ENCODE peak calls at places on chromosomes 13 and 19, in seven cellular contexts. One of them, this sample, is unnamed. For H3K4me1, the result is how much of the 10 kb centered on the place peaks cover.

GRCh38 chr19:56189785-56190184 is 7.8 kb downstream of the ZSCAN5B start:
- DNase-seq in H1: no peak
- DNase-seq in neuronal stem cell: no peak
- DNase-seq in H9: no peak
- DNase-seq in mesendoderm: peak
- DNase-seq in IMR-90: no peak
- DNase-seq in trophoblast cell: no peak
- DNase-seq in this sample: no peak

GRCh38 chr19:42394751-42395150 is 4.7 kb upstream of the CNFN start:
- DNase-seq in H1: no peak
- DNase-seq in neuronal stem cell: no peak
- DNase-seq in H9: no peak
- DNase-seq in mesendoderm: peak
- DNase-seq in IMR-90: peak
- DNase-seq in trophoblast cell: peak
- DNase-seq in this sample: peak

GRCh38 chr19:14363203-14364097 is 17.8 kb upstream of the ADGRE5 start:
- DNase-seq in H1: peak
- DNase-seq in neuronal stem cell: peak
- DNase-seq in H9: peak
- DNase-seq in mesendoderm: peak
- DNase-seq in IMR-90: peak
- DNase-seq in trophoblast cell: no peak
- DNase-seq in this sample: peak

GRCh38 chr13:31441804-31442487 is 242.2 kb downstream of the B3GLCT start:
- DNase-seq in H1: no peak
- DNase-seq in neuronal stem cell: no peak
- DNase-seq in H9: no peak
- DNase-seq in mesendoderm: no peak
- DNase-seq in IMR-90: no peak
- DNase-seq in trophoblast cell: no peak
- DNase-seq in this sample: no peak

GRCh38 chr13:111912453-111912866 is 154.5 kb upstream of the SOX1 start:
- DNase-seq in H1: peak
- DNase-seq in neuronal stem cell: no peak
- DNase-seq in H9: peak
- DNase-seq in mesendoderm: no peak
- DNase-seq in IMR-90: no peak
- DNase-seq in trophoblast cell: no peak
- DNase-seq in this sample: no peak

GRCh38 chr13:100625447-100625846 is 36.9 kb upstream of the GGACT start:
- DNase-seq in H1: no peak
- DNase-seq in neuronal stem cell: no peak
- DNase-seq in H9: no peak
- DNase-seq in mesendoderm: no peak
- DNase-seq in IMR-90: no peak
- DNase-seq in trophoblast cell: peak
- DNase-seq in this sample: no peak

GRCh38 chr19:51365211-51366049 is 758 bp downstream of the ETFB start:
- DNase-seq in H1: no peak
- DNase-seq in neuronal stem cell: no peak
- DNase-seq in H9: no peak
- DNase-seq in mesendoderm: no peak
- DNase-seq in IMR-90: peak
- DNase-seq in trophoblast cell: no peak
- DNase-seq in this sample: peak

GRCh38 chr13:37657134-37657533 is 58.6 kb upstream of the POSTN start:
- DNase-seq in H1: no peak
- DNase-seq in neuronal stem cell: no peak
- DNase-seq in H9: no peak
- DNase-seq in mesendoderm: no peak
- DNase-seq in IMR-90: peak
- DNase-seq in trophoblast cell: peak
- DNase-seq in this sample: peak

GRCh38 chr19:4229179-4229931 is at the start of gene EBI3:
- DNase-seq in H1: no peak
- DNase-seq in neuronal stem cell: no peak
- DNase-seq in H9: peak
- DNase-seq in mesendoderm: peak
- DNase-seq in IMR-90: peak
- DNase-seq in trophoblast cell: peak
- DNase-seq in this sample: peak

GRCh38 chr19:52206481-52206880 is 16.6 kb downstream of the PPP2R1A start:
- DNase-seq in H1: no peak
- DNase-seq in neuronal stem cell: no peak
- DNase-seq in H9: no peak
- DNase-seq in mesendoderm: no peak
- DNase-seq in IMR-90: no peak
- DNase-seq in trophoblast cell: no peak
- DNase-seq in this sample: no peak

GRCh38 chr19:15696654-15697194 is 23.8 kb downstream of the CYP4F12 start:
- DNase-seq in H1: no peak
- DNase-seq in neuronal stem cell: no peak
- DNase-seq in H9: no peak
- DNase-seq in mesendoderm: no peak
- DNase-seq in IMR-90: no peak
- DNase-seq in trophoblast cell: no peak
- DNase-seq in this sample: no peak

GRCh38 chr13:37715606-37716015 is 117.0 kb upstream of the POSTN start:
- DNase-seq in H1: no peak
- DNase-seq in neuronal stem cell: no peak
- DNase-seq in H9: no peak
- DNase-seq in mesendoderm: no peak
- DNase-seq in IMR-90: peak
- DNase-seq in trophoblast cell: no peak
- DNase-seq in this sample: peak

GRCh38 chr13:100773429-100773828 is 98.8 kb upstream of the TMTC4 start:
- DNase-seq in H1: no peak
- DNase-seq in neuronal stem cell: no peak
- DNase-seq in H9: no peak
- DNase-seq in mesendoderm: no peak
- DNase-seq in IMR-90: no peak
- DNase-seq in trophoblast cell: no peak
- DNase-seq in this sample: no peak

GRCh38 chr19:13807421-13808021 is 12.3 kb downstream of the ZSWIM4 start:
- DNase-seq in H1: no peak
- DNase-seq in neuronal stem cell: no peak
- DNase-seq in H9: no peak
- DNase-seq in mesendoderm: no peak
- DNase-seq in IMR-90: no peak
- DNase-seq in trophoblast cell: no peak
- DNase-seq in this sample: no peak

GRCh38 chr19:782195-783043 is 14.8 kb upstream of the PTBP1 start:
- DNase-seq in H1: peak
- DNase-seq in neuronal stem cell: peak
- DNase-seq in H9: peak
- DNase-seq in mesendoderm: peak
- DNase-seq in IMR-90: peak
- DNase-seq in trophoblast cell: no peak
- DNase-seq in this sample: peak

GRCh38 chr19:13840751-13841338 is 36.1 kb upstream of the NANOS3 start:
- DNase-seq in H1: no peak
- DNase-seq in neuronal stem cell: no peak
- DNase-seq in H9: no peak
- DNase-seq in mesendoderm: no peak
- DNase-seq in IMR-90: no peak
- DNase-seq in trophoblast cell: peak
- DNase-seq in this sample: no peak

GRCh38 chr13:24892844-24893243 is 128.9 kb downstream of the RNF17 start:
- DNase-seq in H1: no peak
- DNase-seq in neuronal stem cell: no peak
- DNase-seq in H9: no peak
- DNase-seq in mesendoderm: no peak
- DNase-seq in IMR-90: no peak
- DNase-seq in trophoblast cell: no peak
- DNase-seq in this sample: no peak

GRCh38 chr19:4669723-4670480 is at the start of gene MYDGF:
- DNase-seq in H1: peak
- DNase-seq in neuronal stem cell: peak
- DNase-seq in H9: peak
- DNase-seq in mesendoderm: peak
- DNase-seq in IMR-90: peak
- DNase-seq in trophoblast cell: peak
- DNase-seq in this sample: peak

GRCh38 chr19:6415592-6416190 is 8.9 kb downstream of the KHSRP start:
- DNase-seq in H1: no peak
- DNase-seq in neuronal stem cell: no peak
- DNase-seq in H9: no peak
- DNase-seq in mesendoderm: no peak
- DNase-seq in IMR-90: no peak
- DNase-seq in trophoblast cell: no peak
- DNase-seq in this sample: no peak

GRCh38 chr13:51817717-51818116 is 13.8 kb upstream of the DHRS12 start:
- DNase-seq in H1: no peak
- DNase-seq in neuronal stem cell: no peak
- DNase-seq in H9: no peak
- DNase-seq in mesendoderm: no peak
- DNase-seq in IMR-90: no peak
- DNase-seq in trophoblast cell: no peak
- DNase-seq in this sample: no peak

GRCh38 chr13:51818276-51818675 is 14.3 kb upstream of the DHRS12 start:
- DNase-seq in H1: no peak
- DNase-seq in neuronal stem cell: no peak
- DNase-seq in H9: no peak
- DNase-seq in mesendoderm: no peak
- DNase-seq in IMR-90: no peak
- DNase-seq in trophoblast cell: no peak
- DNase-seq in this sample: no peak

GRCh38 chr13:51814825-51815650 is 11.1 kb upstream of the DHRS12 start:
- DNase-seq in H1: peak
- DNase-seq in neuronal stem cell: peak
- DNase-seq in H9: peak
- DNase-seq in mesendoderm: peak
- DNase-seq in IMR-90: peak
- DNase-seq in trophoblast cell: peak
- DNase-seq in this sample: peak

GRCh38 chr13:51815848-51816247 is 11.9 kb upstream of the DHRS12 start:
- DNase-seq in H1: no peak
- DNase-seq in neuronal stem cell: no peak
- DNase-seq in H9: no peak
- DNase-seq in mesendoderm: no peak
- DNase-seq in IMR-90: no peak
- DNase-seq in trophoblast cell: no peak
- DNase-seq in this sample: no peak

DNA sequence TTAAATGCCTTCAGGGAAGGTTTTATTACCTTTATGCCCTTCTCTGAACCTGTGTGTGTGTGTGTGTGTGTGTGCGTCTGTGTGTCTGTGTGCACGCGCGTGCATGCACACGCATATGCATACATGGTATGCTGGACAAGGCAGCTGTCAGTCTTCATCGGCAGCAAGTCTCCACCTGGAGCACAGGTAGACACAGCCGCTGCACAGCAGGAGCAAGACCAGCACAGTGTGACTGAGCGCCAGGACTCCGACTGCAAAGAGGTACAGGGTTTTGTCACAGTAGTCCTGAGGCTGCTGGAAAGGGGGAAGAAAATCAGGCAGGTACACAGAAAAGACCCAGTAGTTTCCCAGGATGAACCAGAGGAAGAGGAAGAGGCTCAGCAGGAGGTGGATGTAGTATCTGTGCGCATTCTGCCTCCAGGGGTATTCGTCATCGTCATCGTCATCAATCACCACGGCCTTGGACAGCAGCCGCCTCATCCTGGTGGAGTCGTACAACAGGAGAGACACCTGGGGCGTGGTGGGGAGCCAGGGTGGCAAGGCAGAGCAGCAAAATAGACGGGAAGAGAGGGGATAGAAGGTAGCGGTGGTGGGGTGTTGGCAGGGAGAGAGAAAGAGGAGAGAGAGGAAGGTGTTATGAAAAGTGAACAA is 12.8 kb upstream of the DHRS12 start:
- DNase-seq in H1: no peak
- DNase-seq in neuronal stem cell: no peak
- DNase-seq in H9: no peak
- DNase-seq in mesendoderm: no peak
- DNase-seq in IMR-90: no peak
- DNase-seq in trophoblast cell: peak
- DNase-seq in this sample: no peak
- H3K4me1 ChIP-seq in H1: under half
- H3K4me1 ChIP-seq in neuronal stem cell: under half
- H3K4me1 ChIP-seq in H9: under half
- H3K4me1 ChIP-seq in mesendoderm: under half
- H3K4me1 ChIP-seq in IMR-90: under half
- H3K4me1 ChIP-seq in trophoblast cell: under half
- H3K4me1 ChIP-seq in this sample: under half

DNA sequence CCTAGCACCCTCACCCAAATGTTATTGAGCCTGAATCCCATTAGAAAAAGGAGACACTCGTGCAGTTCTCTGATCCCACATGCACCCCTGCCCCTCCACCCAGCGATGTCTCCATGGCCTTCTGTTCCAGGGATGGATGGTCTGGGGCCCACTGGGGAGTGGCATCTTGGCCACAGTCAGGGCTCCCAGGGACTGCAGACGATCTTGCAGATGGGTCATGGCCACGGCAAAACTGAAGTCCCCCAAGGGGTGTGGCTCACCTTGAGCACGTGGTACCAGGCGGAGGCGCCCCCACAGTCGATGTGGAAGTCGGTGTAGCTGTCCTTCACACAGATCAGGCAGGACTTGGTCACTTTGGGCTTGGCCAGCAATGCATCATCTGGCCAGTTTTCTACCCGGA is 130.7 kb downstream of the TUBA3C start:
- DNase-seq in H1: no peak
- DNase-seq in neuronal stem cell: no peak
- DNase-seq in H9: no peak
- DNase-seq in mesendoderm: no peak
- DNase-seq in IMR-90: no peak
- DNase-seq in trophoblast cell: no peak
- DNase-seq in this sample: no peak
- H2BK5ac ChIP-seq in H1: no peak
- H2BK5ac ChIP-seq in neuronal stem cell: no peak
- H2BK5ac ChIP-seq in H9: no peak
- H2BK5ac ChIP-seq in mesendoderm: no peak
- H2BK5ac ChIP-seq in IMR-90: no peak
- H2BK5ac ChIP-seq in trophoblast cell: no peak
- H2BK5ac ChIP-seq in this sample: no peak

GRCh38 chr19:10087296-10088061 is 1.4 kb downstream of the SHFL start:
- DNase-seq in H1: no peak
- DNase-seq in neuronal stem cell: no peak
- DNase-seq in H9: no peak
- DNase-seq in mesendoderm: no peak
- DNase-seq in IMR-90: no peak
- DNase-seq in trophoblast cell: no peak
- DNase-seq in this sample: no peak
- H3K27ac ChIP-seq in H1: no peak
- H3K27ac ChIP-seq in neuronal stem cell: no peak
- H3K27ac ChIP-seq in H9: no peak
- H3K27ac ChIP-seq in mesendoderm: no peak
- H3K27ac ChIP-seq in IMR-90: no peak
- H3K27ac ChIP-seq in trophoblast cell: no peak
- H3K27ac ChIP-seq in this sample: no peak

DNA sequence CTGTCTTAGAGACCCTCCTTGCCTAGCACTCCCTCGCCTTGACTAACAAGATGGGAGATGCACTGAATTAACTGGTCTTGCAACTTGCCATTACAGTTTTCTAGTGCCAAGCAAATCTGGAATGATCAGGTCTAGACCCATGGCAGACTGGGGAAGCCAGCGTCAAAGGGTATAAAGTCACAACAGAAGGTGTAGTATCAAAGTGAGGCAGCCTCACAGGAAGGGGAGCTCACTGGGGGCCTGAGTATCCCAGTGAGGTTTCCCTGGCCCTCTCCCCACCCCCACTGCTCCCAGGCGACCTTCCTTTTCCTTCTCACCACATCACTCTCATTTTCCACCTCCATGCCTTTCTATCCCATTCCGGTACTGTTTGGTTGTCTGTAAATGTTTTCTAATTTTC is 83.5 kb upstream of the DOCK9 start:
- DNase-seq in H1: no peak
- DNase-seq in neuronal stem cell: no peak
- DNase-seq in H9: no peak
- DNase-seq in mesendoderm: no peak
- DNase-seq in IMR-90: no peak
- DNase-seq in trophoblast cell: no peak
- DNase-seq in this sample: no peak
- H3K4me1 ChIP-seq in H1: under half
- H3K4me1 ChIP-seq in neuronal stem cell: under half
- H3K4me1 ChIP-seq in H9: under half
- H3K4me1 ChIP-seq in mesendoderm: under half
- H3K4me1 ChIP-seq in IMR-90: under half
- H3K4me1 ChIP-seq in trophoblast cell: under half
- H3K4me1 ChIP-seq in this sample: under half

This sample was measured in mesenchymal stem cell.